ENCODE peak calls at places on chromosomes 16 and 17, in eight cellular contexts. B is stimulated activated CD8-positive, alpha-beta memory T cell treated with anti-CD3 and anti-CD28 coated beads, Interleukin-2, amount 100 ng/mL, for 48 hours; J is EL; Z is fibroblast of the aortic adventitia; Y is HEK293T; T is LHCN-M2; I is stimulated activated effector memory CD8-positive, alpha-beta T cell treated with anti-CD3 and anti-CD28 coated beads, Interleukin-12 subunit alpha, Interleukin-12 subunit beta, amount 100 ng/mL, for 72 hours; Q is effector memory CD8-positive, alpha-beta T cell. N is an unnamed sample.

GRCh38 chr17:74605361-74605760 is 13.3 kb upstream of the CD300LD start:
- DNase-seq in Y (no peak), J (peak; percentile 82), B (no peak), I (no peak), Q (no peak), Z (peak; percentile 77), T (peak; percentile 29), N (no peak)

GRCh38 chr16:84306564-84306963 is 11.9 kb downstream of the WFDC1 start:
- DNase-seq in I (no peak), T (no peak), B (no peak), Y (no peak), Q (no peak), J (no peak), Z (no peak), N (no peak)

GRCh38 chr16:22235839-22236745 is 30.0 kb downstream of the EEF2K start:
- DNase-seq in B (no peak), J (no peak), Y (no peak), I (no peak), Z (peak; percentile 65), T (peak; percentile 87), Q (no peak), N (no peak)

GRCh38 chr16:6297666-6298435 is 1034.8 kb upstream of the RBFOX1 start:
- DNase-seq in T (no peak), Q (no peak), B (no peak), J (no peak), Z (no peak), I (no peak), Y (no peak), N (no peak)

GRCh38 chr16:66389256-66390175 is 23.0 kb downstream of the CDH5 start:
- DNase-seq in T (no peak), Q (no peak), Y (no peak), J (no peak), Z (no peak), I (no peak), B (no peak), N (no peak)

GRCh38 chr16:55418586-55418985 is 60.4 kb upstream of the MMP2 start:
- DNase-seq in T (no peak), J (no peak), Q (no peak), Y (peak; percentile 22), Z (peak; percentile 6), B (no peak), I (no peak), N (no peak)

GRCh38 chr16:22183901-22184614 is 21.8 kb downstream of the SDR42E2 start:
- DNase-seq in Y (peak; percentile 51), I (no peak), B (no peak), Z (no peak), J (no peak), Q (no peak), T (no peak), N (no peak)

GRCh38 chr17:64423881-64424280 is 25.0 kb upstream of the MILR1 start:
- DNase-seq in Q (no peak), B (no peak), I (no peak), Y (no peak), J (peak; percentile 18), T (no peak), Z (peak; percentile 28), N (no peak)

GRCh38 chr17:2222901-2223616 is 80.5 kb downstream of the SMG6 start:
- DNase-seq in I (peak; percentile 88), J (peak; percentile 73), T (peak; percentile 61), B (peak; percentile 39), Y (no peak), Z (peak; percentile 95), Q (peak; percentile 79), N (no peak)

GRCh38 chr16:14497245-14498082 is 132.6 kb downstream of the PARN start:
- DNase-seq in T (no peak), B (no peak), Q (no peak), J (no peak), Z (no peak), I (no peak), Y (no peak), N (no peak)

N was measured in GM12892.